ENCODE peak calls at places on chromosomes 16 and 17, in nine cellular contexts. One of them, this sample, is unnamed.
A peak's percentile ranks its signal among the peaks of the same experiment; 100 is the strongest.

GRCh38 chr16:58501242-58502131 is 1.5 kb downstream of the NDRG4 start:
- DNase-seq in posterior vena cava: peak; percentile 76
- DNase-seq in activated effector memory CD4-positive, alpha-beta T cell treated with Interleukin-2 at 50 U/mL for 16 hours: no peak
- DNase-seq in islet precursor cell: peak; percentile 91
- DNase-seq in GM18507: no peak
- DNase-seq in effector CD4-positive, alpha-beta T cell: peak; percentile 40
- DNase-seq in caudate nucleus: peak; percentile 50
- DNase-seq in stimulated activated CD4-positive, alpha-beta T cell treated with anti-CD3 and anti-CD28 coated beads, Interleukin-15, amount 100 ng/mL, for 1 hour: peak; percentile 34
- DNase-seq in mucosa of descending colon: no peak
- DNase-seq in this sample: peak; percentile 24

GRCh38 chr17:7340179-7340578 is 3.9 kb downstream of the ACAP1 start:
- DNase-seq in posterior vena cava: no peak
- DNase-seq in activated effector memory CD4-positive, alpha-beta T cell treated with Interleukin-2 at 50 U/mL for 16 hours: no peak
- DNase-seq in islet precursor cell: no peak
- DNase-seq in GM18507: no peak
- DNase-seq in effector CD4-positive, alpha-beta T cell: no peak
- DNase-seq in caudate nucleus: no peak
- DNase-seq in stimulated activated CD4-positive, alpha-beta T cell treated with anti-CD3 and anti-CD28 coated beads, Interleukin-15, amount 100 ng/mL, for 1 hour: no peak
- DNase-seq in mucosa of descending colon: no peak
- DNase-seq in this sample: no peak

GRCh38 chr17:82228278-82228841 is 482 bp upstream of the SLC16A3 start:
- DNase-seq in posterior vena cava: peak; percentile 90
- DNase-seq in activated effector memory CD4-positive, alpha-beta T cell treated with Interleukin-2 at 50 U/mL for 16 hours: peak; percentile 57
- DNase-seq in islet precursor cell: no peak
- DNase-seq in GM18507: no peak
- DNase-seq in effector CD4-positive, alpha-beta T cell: peak; percentile 36
- DNase-seq in caudate nucleus: no peak
- DNase-seq in stimulated activated CD4-positive, alpha-beta T cell treated with anti-CD3 and anti-CD28 coated beads, Interleukin-15, amount 100 ng/mL, for 1 hour: no peak
- DNase-seq in mucosa of descending colon: peak; percentile 92
- DNase-seq in this sample: peak; percentile 38

GRCh38 chr17:72049914-72050313 is 70.9 kb upstream of the SOX9 start:
- DNase-seq in posterior vena cava: no peak
- DNase-seq in activated effector memory CD4-positive, alpha-beta T cell treated with Interleukin-2 at 50 U/mL for 16 hours: no peak
- DNase-seq in islet precursor cell: peak; percentile 14
- DNase-seq in GM18507: no peak
- DNase-seq in effector CD4-positive, alpha-beta T cell: no peak
- DNase-seq in caudate nucleus: no peak
- DNase-seq in stimulated activated CD4-positive, alpha-beta T cell treated with anti-CD3 and anti-CD28 coated beads, Interleukin-15, amount 100 ng/mL, for 1 hour: no peak
- DNase-seq in mucosa of descending colon: no peak
- DNase-seq in this sample: no peak

GRCh38 chr16:88451586-88452484 is 1.2 kb upstream of the ZFPM1 start:
- DNase-seq in posterior vena cava: no peak
- DNase-seq in activated effector memory CD4-positive, alpha-beta T cell treated with Interleukin-2 at 50 U/mL for 16 hours: no peak
- DNase-seq in islet precursor cell: no peak
- DNase-seq in GM18507: no peak
- DNase-seq in effector CD4-positive, alpha-beta T cell: peak; percentile 29
- DNase-seq in caudate nucleus: no peak
- DNase-seq in stimulated activated CD4-positive, alpha-beta T cell treated with anti-CD3 and anti-CD28 coated beads, Interleukin-15, amount 100 ng/mL, for 1 hour: no peak
- DNase-seq in mucosa of descending colon: peak; percentile 69
- DNase-seq in this sample: no peak

GRCh38 chr17:45580914-45581313 is 90.4 kb upstream of the PLEKHM1 start:
- DNase-seq in posterior vena cava: no peak
- DNase-seq in activated effector memory CD4-positive, alpha-beta T cell treated with Interleukin-2 at 50 U/mL for 16 hours: no peak
- DNase-seq in islet precursor cell: peak; percentile 32
- DNase-seq in GM18507: no peak
- DNase-seq in effector CD4-positive, alpha-beta T cell: no peak
- DNase-seq in caudate nucleus: no peak
- DNase-seq in stimulated activated CD4-positive, alpha-beta T cell treated with anti-CD3 and anti-CD28 coated beads, Interleukin-15, amount 100 ng/mL, for 1 hour: no peak
- DNase-seq in mucosa of descending colon: no peak
- DNase-seq in this sample: no peak

GRCh38 chr17:42674755-42675347 is 1.9 kb downstream of the PLEKHH3 start:
- DNase-seq in posterior vena cava: no peak
- DNase-seq in activated effector memory CD4-positive, alpha-beta T cell treated with Interleukin-2 at 50 U/mL for 16 hours: no peak
- DNase-seq in islet precursor cell: no peak
- DNase-seq in GM18507: no peak
- DNase-seq in effector CD4-positive, alpha-beta T cell: no peak
- DNase-seq in caudate nucleus: no peak
- DNase-seq in stimulated activated CD4-positive, alpha-beta T cell treated with anti-CD3 and anti-CD28 coated beads, Interleukin-15, amount 100 ng/mL, for 1 hour: no peak
- DNase-seq in mucosa of descending colon: no peak
- DNase-seq in this sample: no peak

GRCh38 chr17:59666235-59666634 is 41.0 kb downstream of the PTRH2 start:
- DNase-seq in posterior vena cava: no peak
- DNase-seq in activated effector memory CD4-positive, alpha-beta T cell treated with Interleukin-2 at 50 U/mL for 16 hours: no peak
- DNase-seq in islet precursor cell: no peak
- DNase-seq in GM18507: no peak
- DNase-seq in effector CD4-positive, alpha-beta T cell: no peak
- DNase-seq in caudate nucleus: no peak
- DNase-seq in stimulated activated CD4-positive, alpha-beta T cell treated with anti-CD3 and anti-CD28 coated beads, Interleukin-15, amount 100 ng/mL, for 1 hour: no peak
- DNase-seq in mucosa of descending colon: no peak
- DNase-seq in this sample: no peak

GRCh38 chr17:76686538-76687277 is 24.1 kb downstream of the MXRA7 start:
- DNase-seq in posterior vena cava: no peak
- DNase-seq in activated effector memory CD4-positive, alpha-beta T cell treated with Interleukin-2 at 50 U/mL for 16 hours: no peak
- DNase-seq in islet precursor cell: peak; percentile 73
- DNase-seq in GM18507: no peak
- DNase-seq in effector CD4-positive, alpha-beta T cell: no peak
- DNase-seq in caudate nucleus: peak; percentile 48
- DNase-seq in stimulated activated CD4-positive, alpha-beta T cell treated with anti-CD3 and anti-CD28 coated beads, Interleukin-15, amount 100 ng/mL, for 1 hour: no peak
- DNase-seq in mucosa of descending colon: peak; percentile 40
- DNase-seq in this sample: no peak

GRCh38 chr17:74757502-74757901 is 9.1 kb downstream of the NHERF1 start:
- DNase-seq in posterior vena cava: no peak
- DNase-seq in activated effector memory CD4-positive, alpha-beta T cell treated with Interleukin-2 at 50 U/mL for 16 hours: no peak
- DNase-seq in islet precursor cell: no peak
- DNase-seq in GM18507: no peak
- DNase-seq in effector CD4-positive, alpha-beta T cell: no peak
- DNase-seq in caudate nucleus: peak; percentile 32
- DNase-seq in stimulated activated CD4-positive, alpha-beta T cell treated with anti-CD3 and anti-CD28 coated beads, Interleukin-15, amount 100 ng/mL, for 1 hour: no peak
- DNase-seq in mucosa of descending colon: peak; percentile 68
- DNase-seq in this sample: no peak

GRCh38 chr17:27423651-27424050 is 32.6 kb upstream of the KSR1 start:
- DNase-seq in posterior vena cava: no peak
- DNase-seq in activated effector memory CD4-positive, alpha-beta T cell treated with Interleukin-2 at 50 U/mL for 16 hours: no peak
- DNase-seq in islet precursor cell: no peak
- DNase-seq in GM18507: no peak
- DNase-seq in effector CD4-positive, alpha-beta T cell: no peak
- DNase-seq in caudate nucleus: no peak
- DNase-seq in stimulated activated CD4-positive, alpha-beta T cell treated with anti-CD3 and anti-CD28 coated beads, Interleukin-15, amount 100 ng/mL, for 1 hour: no peak
- DNase-seq in mucosa of descending colon: no peak
- DNase-seq in this sample: no peak

GRCh38 chr16:31476305-31477219 is 4.6 kb downstream of the TGFB1I1 start:
- DNase-seq in posterior vena cava: peak; percentile 94
- DNase-seq in activated effector memory CD4-positive, alpha-beta T cell treated with Interleukin-2 at 50 U/mL for 16 hours: peak; percentile 82
- DNase-seq in islet precursor cell: peak; percentile 87
- DNase-seq in GM18507: peak; percentile 72
- DNase-seq in effector CD4-positive, alpha-beta T cell: peak; percentile 77
- DNase-seq in caudate nucleus: no peak
- DNase-seq in stimulated activated CD4-positive, alpha-beta T cell treated with anti-CD3 and anti-CD28 coated beads, Interleukin-15, amount 100 ng/mL, for 1 hour: peak; percentile 84
- DNase-seq in mucosa of descending colon: peak; percentile 96
- DNase-seq in this sample: peak; percentile 78

GRCh38 chr17:38600416-38600815 is 5.3 kb downstream of the SRCIN1 start:
- DNase-seq in posterior vena cava: no peak
- DNase-seq in activated effector memory CD4-positive, alpha-beta T cell treated with Interleukin-2 at 50 U/mL for 16 hours: no peak
- DNase-seq in islet precursor cell: no peak
- DNase-seq in GM18507: no peak
- DNase-seq in effector CD4-positive, alpha-beta T cell: no peak
- DNase-seq in caudate nucleus: no peak
- DNase-seq in stimulated activated CD4-positive, alpha-beta T cell treated with anti-CD3 and anti-CD28 coated beads, Interleukin-15, amount 100 ng/mL, for 1 hour: no peak
- DNase-seq in mucosa of descending colon: no peak
- DNase-seq in this sample: no peak

GRCh38 chr16:88468289-88469129 is 15.4 kb downstream of the ZFPM1 start:
- DNase-seq in posterior vena cava: no peak
- DNase-seq in activated effector memory CD4-positive, alpha-beta T cell treated with Interleukin-2 at 50 U/mL for 16 hours: no peak
- DNase-seq in islet precursor cell: peak; percentile 93
- DNase-seq in GM18507: no peak
- DNase-seq in effector CD4-positive, alpha-beta T cell: no peak
- DNase-seq in caudate nucleus: no peak
- DNase-seq in stimulated activated CD4-positive, alpha-beta T cell treated with anti-CD3 and anti-CD28 coated beads, Interleukin-15, amount 100 ng/mL, for 1 hour: no peak
- DNase-seq in mucosa of descending colon: no peak
- DNase-seq in this sample: no peak

GRCh38 chr17:81566461-81567126 is 14.4 kb upstream of the FAAP100 start:
- DNase-seq in posterior vena cava: peak; percentile 90
- DNase-seq in activated effector memory CD4-positive, alpha-beta T cell treated with Interleukin-2 at 50 U/mL for 16 hours: no peak
- DNase-seq in islet precursor cell: peak; percentile 89
- DNase-seq in GM18507: no peak
- DNase-seq in effector CD4-positive, alpha-beta T cell: no peak
- DNase-seq in caudate nucleus: no peak
- DNase-seq in stimulated activated CD4-positive, alpha-beta T cell treated with anti-CD3 and anti-CD28 coated beads, Interleukin-15, amount 100 ng/mL, for 1 hour: no peak
- DNase-seq in mucosa of descending colon: peak; percentile 70
- DNase-seq in this sample: no peak

GRCh38 chr17:75888484-75888883 is 8.3 kb downstream of the TRIM65 start:
- DNase-seq in posterior vena cava: peak; percentile 67
- DNase-seq in activated effector memory CD4-positive, alpha-beta T cell treated with Interleukin-2 at 50 U/mL for 16 hours: no peak
- DNase-seq in islet precursor cell: no peak
- DNase-seq in GM18507: no peak
- DNase-seq in effector CD4-positive, alpha-beta T cell: no peak
- DNase-seq in caudate nucleus: no peak
- DNase-seq in stimulated activated CD4-positive, alpha-beta T cell treated with anti-CD3 and anti-CD28 coated beads, Interleukin-15, amount 100 ng/mL, for 1 hour: no peak
- DNase-seq in mucosa of descending colon: no peak
- DNase-seq in this sample: no peak

GRCh38 chr17:6461792-6462524 is 17.7 kb downstream of the PIMREG start:
- DNase-seq in posterior vena cava: no peak
- DNase-seq in activated effector memory CD4-positive, alpha-beta T cell treated with Interleukin-2 at 50 U/mL for 16 hours: no peak
- DNase-seq in islet precursor cell: no peak
- DNase-seq in GM18507: no peak
- DNase-seq in effector CD4-positive, alpha-beta T cell: no peak
- DNase-seq in caudate nucleus: no peak
- DNase-seq in stimulated activated CD4-positive, alpha-beta T cell treated with anti-CD3 and anti-CD28 coated beads, Interleukin-15, amount 100 ng/mL, for 1 hour: no peak
- DNase-seq in mucosa of descending colon: peak; percentile 9
- DNase-seq in this sample: no peak

GRCh38 chr16:80265624-80266306 is 275.0 kb upstream of the DYNLRB2 start:
- DNase-seq in posterior vena cava: no peak
- DNase-seq in activated effector memory CD4-positive, alpha-beta T cell treated with Interleukin-2 at 50 U/mL for 16 hours: no peak
- DNase-seq in islet precursor cell: no peak
- DNase-seq in GM18507: no peak
- DNase-seq in effector CD4-positive, alpha-beta T cell: no peak
- DNase-seq in caudate nucleus: no peak
- DNase-seq in stimulated activated CD4-positive, alpha-beta T cell treated with anti-CD3 and anti-CD28 coated beads, Interleukin-15, amount 100 ng/mL, for 1 hour: no peak
- DNase-seq in mucosa of descending colon: no peak
- DNase-seq in this sample: no peak

GRCh38 chr16:88684569-88685155 is 1.6 kb downstream of the SNAI3 start:
- DNase-seq in posterior vena cava: no peak
- DNase-seq in activated effector memory CD4-positive, alpha-beta T cell treated with Interleukin-2 at 50 U/mL for 16 hours: no peak
- DNase-seq in islet precursor cell: no peak
- DNase-seq in GM18507: no peak
- DNase-seq in effector CD4-positive, alpha-beta T cell: no peak
- DNase-seq in caudate nucleus: no peak
- DNase-seq in stimulated activated CD4-positive, alpha-beta T cell treated with anti-CD3 and anti-CD28 coated beads, Interleukin-15, amount 100 ng/mL, for 1 hour: no peak
- DNase-seq in mucosa of descending colon: no peak
- DNase-seq in this sample: no peak

GRCh38 chr16:19831678-19832077 is 53.0 kb downstream of the GPRC5B start:
- DNase-seq in posterior vena cava: no peak
- DNase-seq in activated effector memory CD4-positive, alpha-beta T cell treated with Interleukin-2 at 50 U/mL for 16 hours: no peak
- DNase-seq in islet precursor cell: no peak
- DNase-seq in GM18507: no peak
- DNase-seq in effector CD4-positive, alpha-beta T cell: no peak
- DNase-seq in caudate nucleus: no peak
- DNase-seq in stimulated activated CD4-positive, alpha-beta T cell treated with anti-CD3 and anti-CD28 coated beads, Interleukin-15, amount 100 ng/mL, for 1 hour: no peak
- DNase-seq in mucosa of descending colon: no peak
- DNase-seq in this sample: no peak

GRCh38 chr17:1629647-1630310 is 1.1 kb upstream of the SLC43A2 start:
- DNase-seq in posterior vena cava: no peak
- DNase-seq in activated effector memory CD4-positive, alpha-beta T cell treated with Interleukin-2 at 50 U/mL for 16 hours: peak; percentile 48
- DNase-seq in islet precursor cell: peak; percentile 90
- DNase-seq in GM18507: no peak
- DNase-seq in effector CD4-positive, alpha-beta T cell: peak; percentile 66
- DNase-seq in caudate nucleus: no peak
- DNase-seq in stimulated activated CD4-positive, alpha-beta T cell treated with anti-CD3 and anti-CD28 coated beads, Interleukin-15, amount 100 ng/mL, for 1 hour: peak; percentile 64
- DNase-seq in mucosa of descending colon: peak; percentile 86
- DNase-seq in this sample: peak; percentile 36

GRCh38 chr17:9875441-9875840 is 29.6 kb downstream of the RCVRN start:
- DNase-seq in posterior vena cava: no peak
- DNase-seq in activated effector memory CD4-positive, alpha-beta T cell treated with Interleukin-2 at 50 U/mL for 16 hours: no peak
- DNase-seq in islet precursor cell: peak; percentile 67
- DNase-seq in GM18507: no peak
- DNase-seq in effector CD4-positive, alpha-beta T cell: no peak
- DNase-seq in caudate nucleus: no peak
- DNase-seq in stimulated activated CD4-positive, alpha-beta T cell treated with anti-CD3 and anti-CD28 coated beads, Interleukin-15, amount 100 ng/mL, for 1 hour: no peak
- DNase-seq in mucosa of descending colon: no peak
- DNase-seq in this sample: no peak

GRCh38 chr17:39139561-39139960 is 11.9 kb downstream of the PLXDC1 start:
- DNase-seq in posterior vena cava: no peak
- DNase-seq in activated effector memory CD4-positive, alpha-beta T cell treated with Interleukin-2 at 50 U/mL for 16 hours: no peak
- DNase-seq in islet precursor cell: no peak
- DNase-seq in GM18507: no peak
- DNase-seq in effector CD4-positive, alpha-beta T cell: no peak
- DNase-seq in caudate nucleus: no peak
- DNase-seq in stimulated activated CD4-positive, alpha-beta T cell treated with anti-CD3 and anti-CD28 coated beads, Interleukin-15, amount 100 ng/mL, for 1 hour: no peak
- DNase-seq in mucosa of descending colon: no peak
- DNase-seq in this sample: no peak

GRCh38 chr17:38915639-38915995 is 9.8 kb upstream of the LASP1NB start:
- DNase-seq in posterior vena cava: no peak
- DNase-seq in activated effector memory CD4-positive, alpha-beta T cell treated with Interleukin-2 at 50 U/mL for 16 hours: no peak
- DNase-seq in islet precursor cell: peak; percentile 54
- DNase-seq in GM18507: no peak
- DNase-seq in effector CD4-positive, alpha-beta T cell: no peak
- DNase-seq in caudate nucleus: no peak
- DNase-seq in stimulated activated CD4-positive, alpha-beta T cell treated with anti-CD3 and anti-CD28 coated beads, Interleukin-15, amount 100 ng/mL, for 1 hour: no peak
- DNase-seq in mucosa of descending colon: no peak
- DNase-seq in this sample: no peak

GRCh38 chr17:75250009-75250471 is 11.4 kb downstream of the GGA3 start:
- DNase-seq in posterior vena cava: no peak
- DNase-seq in activated effector memory CD4-positive, alpha-beta T cell treated with Interleukin-2 at 50 U/mL for 16 hours: peak; percentile 47
- DNase-seq in islet precursor cell: peak; percentile 79
- DNase-seq in GM18507: no peak
- DNase-seq in effector CD4-positive, alpha-beta T cell: peak; percentile 57
- DNase-seq in caudate nucleus: peak; percentile 70
- DNase-seq in stimulated activated CD4-positive, alpha-beta T cell treated with anti-CD3 and anti-CD28 coated beads, Interleukin-15, amount 100 ng/mL, for 1 hour: peak; percentile 72
- DNase-seq in mucosa of descending colon: no peak
- DNase-seq in this sample: peak; percentile 41

GRCh38 chr17:32486091-32486700 is 597 bp upstream of the CDK5R1 start:
- DNase-seq in posterior vena cava: peak; percentile 87
- DNase-seq in activated effector memory CD4-positive, alpha-beta T cell treated with Interleukin-2 at 50 U/mL for 16 hours: peak; percentile 65
- DNase-seq in islet precursor cell: peak; percentile 85
- DNase-seq in GM18507: peak; percentile 72
- DNase-seq in effector CD4-positive, alpha-beta T cell: peak; percentile 59
- DNase-seq in caudate nucleus: peak; percentile 86
- DNase-seq in stimulated activated CD4-positive, alpha-beta T cell treated with anti-CD3 and anti-CD28 coated beads, Interleukin-15, amount 100 ng/mL, for 1 hour: peak; percentile 62
- DNase-seq in mucosa of descending colon: peak; percentile 75
- DNase-seq in this sample: peak; percentile 57

GRCh38 chr17:74960739-74961342 is 11.7 kb downstream of the HID1 start:
- DNase-seq in posterior vena cava: no peak
- DNase-seq in activated effector memory CD4-positive, alpha-beta T cell treated with Interleukin-2 at 50 U/mL for 16 hours: peak; percentile 18
- DNase-seq in islet precursor cell: peak; percentile 92
- DNase-seq in GM18507: peak; percentile 33
- DNase-seq in effector CD4-positive, alpha-beta T cell: peak; percentile 20
- DNase-seq in caudate nucleus: no peak
- DNase-seq in stimulated activated CD4-positive, alpha-beta T cell treated with anti-CD3 and anti-CD28 coated beads, Interleukin-15, amount 100 ng/mL, for 1 hour: peak; percentile 33
- DNase-seq in mucosa of descending colon: no peak
- DNase-seq in this sample: no peak

GRCh38 chr16:10266809-10267208 is 84.6 kb upstream of the GRIN2A start:
- DNase-seq in posterior vena cava: no peak
- DNase-seq in activated effector memory CD4-positive, alpha-beta T cell treated with Interleukin-2 at 50 U/mL for 16 hours: no peak
- DNase-seq in islet precursor cell: no peak
- DNase-seq in GM18507: peak; percentile 38
- DNase-seq in effector CD4-positive, alpha-beta T cell: no peak
- DNase-seq in caudate nucleus: no peak
- DNase-seq in stimulated activated CD4-positive, alpha-beta T cell treated with anti-CD3 and anti-CD28 coated beads, Interleukin-15, amount 100 ng/mL, for 1 hour: no peak
- DNase-seq in mucosa of descending colon: no peak
- DNase-seq in this sample: no peak

GRCh38 chr16:88569614-88569984 is 604 bp upstream of the ZC3H18 start:
- DNase-seq in posterior vena cava: peak; percentile 86
- DNase-seq in activated effector memory CD4-positive, alpha-beta T cell treated with Interleukin-2 at 50 U/mL for 16 hours: no peak
- DNase-seq in islet precursor cell: no peak
- DNase-seq in GM18507: no peak
- DNase-seq in effector CD4-positive, alpha-beta T cell: no peak
- DNase-seq in caudate nucleus: no peak
- DNase-seq in stimulated activated CD4-positive, alpha-beta T cell treated with anti-CD3 and anti-CD28 coated beads, Interleukin-15, amount 100 ng/mL, for 1 hour: no peak
- DNase-seq in mucosa of descending colon: peak; percentile 65
- DNase-seq in this sample: no peak

GRCh38 chr17:65370669-65371126 is 190.8 kb downstream of the AXIN2 start:
- DNase-seq in posterior vena cava: no peak
- DNase-seq in activated effector memory CD4-positive, alpha-beta T cell treated with Interleukin-2 at 50 U/mL for 16 hours: no peak
- DNase-seq in islet precursor cell: peak; percentile 86
- DNase-seq in GM18507: no peak
- DNase-seq in effector CD4-positive, alpha-beta T cell: no peak
- DNase-seq in caudate nucleus: no peak
- DNase-seq in stimulated activated CD4-positive, alpha-beta T cell treated with anti-CD3 and anti-CD28 coated beads, Interleukin-15, amount 100 ng/mL, for 1 hour: no peak
- DNase-seq in mucosa of descending colon: peak; percentile 92
- DNase-seq in this sample: no peak

GRCh38 chr16:50901062-50901461 is 159.2 kb downstream of the CYLD start:
- DNase-seq in posterior vena cava: no peak
- DNase-seq in activated effector memory CD4-positive, alpha-beta T cell treated with Interleukin-2 at 50 U/mL for 16 hours: no peak
- DNase-seq in islet precursor cell: no peak
- DNase-seq in GM18507: no peak
- DNase-seq in effector CD4-positive, alpha-beta T cell: no peak
- DNase-seq in caudate nucleus: no peak
- DNase-seq in stimulated activated CD4-positive, alpha-beta T cell treated with anti-CD3 and anti-CD28 coated beads, Interleukin-15, amount 100 ng/mL, for 1 hour: no peak
- DNase-seq in mucosa of descending colon: no peak
- DNase-seq in this sample: no peak